ENCODE peak calls at places on chromosomes 4 and X, in five cellular contexts. S, Q, B, M and G are unnamed samples.

GRCh38 chr4:87075876-87076275 is 141.1 kb downstream of the AFF1 start:
- DNase-seq in B (no peak), S (no peak), Q (no peak), M (no peak), G (no peak)

GRCh38 chrX:137166591-137166990 is 132.8 kb upstream of the GPR101 start:
- DNase-seq in Q (no peak), S (no peak), B (peak), M (no peak), G (no peak)

GRCh38 chr4:76781698-76782595 is 116.0 kb downstream of the SOWAHB start:
- DNase-seq in M (no peak), Q (no peak), S (no peak), B (no peak), G (no peak)

GRCh38 chrX:142089193-142089592 is 115.9 kb downstream of the MAGEC2 start:
- DNase-seq in B (peak), S (no peak), Q (no peak), M (no peak), G (no peak)

GRCh38 chr4:183348706-183349659 is 26.8 kb upstream of the CLDN24 start:
- DNase-seq in B (no peak), M (no peak), Q (peak), S (no peak), G (no peak)

GRCh38 chr4:81314897-81315470 is 100.0 kb upstream of the PRKG2 start:
- DNase-seq in M (no peak), Q (no peak), B (no peak), S (no peak), G (no peak)

GRCh38 chrX:11381464-11381863 is 88.3 kb downstream of the AMELX start:
- DNase-seq in B (peak), Q (no peak), S (peak), M (peak), G (no peak)

GRCh38 chrX:17703201-17703600 is 34.1 kb upstream of the SCML1 start:
- DNase-seq in Q (no peak), S (no peak), M (no peak), B (no peak), G (no peak)

GRCh38 chr4:123396294-123397275 is at the start of gene SPRY1:
- DNase-seq in S (peak), B (peak), M (peak), Q (peak), G (peak)

GRCh38 chr4:650461-650860 is 23.6 kb downstream of the ATP5ME start:
- DNase-seq in M (no peak), S (no peak), Q (no peak), B (no peak), G (no peak)

GRCh38 chr4:105613326-105613725 is 60.9 kb downstream of the ARHGEF38 start:
- DNase-seq in M (no peak), Q (peak), S (no peak), B (no peak), G (no peak)

GRCh38 chr4:174775366-174775765 is 53.7 kb downstream of the GLRA3 start:
- DNase-seq in Q (no peak), M (no peak), S (no peak), B (no peak), G (no peak)

GRCh38 chr4:124212835-124213640 is 499.5 kb downstream of the ANKRD50 start:
- DNase-seq in B (no peak), S (no peak), M (peak), Q (no peak), G (no peak)

GRCh38 chr4:110196206-110196870 is 2.1 kb downstream of the ELOVL6 start:
- DNase-seq in S (peak), B (peak), M (peak), Q (peak), G (peak)

GRCh38 chr4:151408630-151409469 is at the start of gene FHIP1A:
- DNase-seq in M (peak), Q (peak), S (peak), B (peak), G (peak)

GRCh38 chr4:83268491-83268890 is 16.1 kb downstream of the COQ2 start:
- DNase-seq in Q (no peak), M (no peak), B (no peak), S (no peak), G (no peak)

GRCh38 chrX:124388562-124388961 is 42.2 kb downstream of the SH2D1A start:
- DNase-seq in Q (peak), M (peak), S (peak), B (peak), G (no peak)

GRCh38 chr4:48930654-48931053 is 24.1 kb upstream of the OCIAD2 start:
- DNase-seq in M (no peak), S (no peak), B (no peak), Q (no peak), G (no peak)

GRCh38 chr4:182831376-182831775 is 85.8 kb downstream of the DCTD start:
- DNase-seq in B (no peak), S (no peak), Q (no peak), M (no peak), G (no peak)

GRCh38 chr4:114208747-114209146 is 229.3 kb upstream of the ARSJ start:
- DNase-seq in B (no peak), Q (no peak), M (no peak), S (no peak), G (no peak)

GRCh38 chr4:23856630-23857029 is 33.2 kb downstream of the PPARGC1A start:
- DNase-seq in M (no peak), Q (peak), B (no peak), S (peak), G (no peak)

GRCh38 chr4:141802324-141802723 is 165.9 kb downstream of the IL15 start:
- DNase-seq in M (no peak), S (no peak), Q (no peak), B (no peak), G (no peak)

GRCh38 chrX:25154168-25154567 is 138.4 kb upstream of the ARX start:
- DNase-seq in Q (no peak), B (no peak), S (no peak), M (no peak), G (no peak)

GRCh38 chr4:145041378-145041777 is 56.6 kb downstream of the ANAPC10 start:
- DNase-seq in Q (no peak), S (no peak), B (no peak), M (no peak), G (no peak)

GRCh38 chr4:76831475-76832390 is 66.2 kb downstream of the SOWAHB start:
- DNase-seq in S (no peak), Q (no peak), M (no peak), B (no peak), G (no peak)

GRCh38 chrX:8345473-8345872 is 119.2 kb upstream of the VCX3B start:
- DNase-seq in S (no peak), B (no peak), Q (no peak), M (no peak), G (no peak)

GRCh38 chr4:92447265-92447905 is 143.6 kb downstream of the GRID2 start:
- DNase-seq in S (no peak), B (no peak), M (no peak), Q (no peak), G (no peak)

GRCh38 chr4:148914734-148915133 is 472.5 kb upstream of the NR3C2 start:
- DNase-seq in Q (no peak), B (no peak), S (no peak), M (no peak), G (no peak)

GRCh38 chr4:156481845-156482244 is 489.8 kb downstream of the PDGFC start:
- DNase-seq in S (no peak), B (no peak), M (no peak), Q (no peak), G (no peak)

GRCh38 chr4:118834960-118835895 is 698 bp downstream of the SEC24D start:
- DNase-seq in Q (peak), B (peak), S (peak), M (peak), G (peak)

GRCh38 chr4:82555279-82555678 is 6.5 kb downstream of the TMEM150C start:
- DNase-seq in M (no peak), B (peak), Q (no peak), S (no peak), G (no peak)

GRCh38 chrX:9456250-9457074 is 8.4 kb upstream of the TBL1X start:
- DNase-seq in Q (no peak), M (no peak), S (no peak), B (no peak), G (no peak)

GRCh38 chr4:149443537-149443936 is 372.1 kb downstream of the IQCM start:
- DNase-seq in Q (no peak), S (no peak), M (no peak), B (no peak), G (no peak)

GRCh38 chr4:143406523-143406922 is 69.8 kb downstream of the GAB1 start:
- DNase-seq in B (no peak), M (peak), Q (peak), S (peak), G (peak)
- TF ChIP-seq EP300 in B (no peak), M (no peak), Q (no peak), S (no peak), G (no peak)

GRCh38 chrX:46250151-46250550 is 295.1 kb downstream of the ZNF674 start:
- DNase-seq in M (no peak), S (no peak), Q (no peak), B (no peak), G (no peak)

GRCh38 chrX:46247456-46247855 is 297.8 kb downstream of the ZNF674 start:
- DNase-seq in B (no peak), S (no peak), Q (no peak), M (no peak), G (no peak)

DNA sequence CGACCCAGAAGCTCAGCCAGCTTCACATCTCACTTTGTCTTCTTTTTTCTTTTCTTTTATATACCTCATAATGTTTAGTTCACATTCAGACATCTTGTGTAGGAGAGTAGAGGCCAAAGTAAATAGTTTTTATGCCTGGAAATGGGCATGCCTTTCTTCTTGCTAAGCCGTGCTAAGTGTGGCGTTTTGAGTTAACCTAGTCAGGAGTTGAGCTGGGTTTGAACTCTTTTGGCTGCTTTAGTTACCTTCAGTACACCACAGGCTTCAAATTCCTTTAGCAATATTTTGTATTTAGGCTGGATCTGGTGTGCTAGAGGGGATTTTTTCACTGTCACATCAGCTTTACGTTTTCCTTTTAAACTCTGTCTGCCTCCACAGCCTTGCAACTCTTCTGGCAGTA is 300.8 kb downstream of the ZNF674 start:
- DNase-seq in Q (no peak), M (no peak), S (no peak), B (no peak), G (no peak)
- TF ChIP-seq CTCF in Q (no peak), M (no peak), S (no peak), B (no peak), G (no peak)

GRCh38 chr4:153594208-153594607 is 89.9 kb upstream of the TLR2 start:
- DNase-seq in S (no peak), B (no peak), Q (no peak), M (no peak), G (no peak)
- TF ChIP-seq POLR2AphosphoS5 in S (no peak), B (no peak), Q (no peak), M (peak), G (no peak)

GRCh38 chr4:71406459-71406963 is 67.7 kb downstream of the SLC4A4 start:
- DNase-seq in M (no peak), Q (no peak), S (no peak), B (no peak), G (no peak)
- TF ChIP-seq EP300 in M (no peak), Q (no peak), S (no peak), B (no peak), G (no peak)

DNA sequence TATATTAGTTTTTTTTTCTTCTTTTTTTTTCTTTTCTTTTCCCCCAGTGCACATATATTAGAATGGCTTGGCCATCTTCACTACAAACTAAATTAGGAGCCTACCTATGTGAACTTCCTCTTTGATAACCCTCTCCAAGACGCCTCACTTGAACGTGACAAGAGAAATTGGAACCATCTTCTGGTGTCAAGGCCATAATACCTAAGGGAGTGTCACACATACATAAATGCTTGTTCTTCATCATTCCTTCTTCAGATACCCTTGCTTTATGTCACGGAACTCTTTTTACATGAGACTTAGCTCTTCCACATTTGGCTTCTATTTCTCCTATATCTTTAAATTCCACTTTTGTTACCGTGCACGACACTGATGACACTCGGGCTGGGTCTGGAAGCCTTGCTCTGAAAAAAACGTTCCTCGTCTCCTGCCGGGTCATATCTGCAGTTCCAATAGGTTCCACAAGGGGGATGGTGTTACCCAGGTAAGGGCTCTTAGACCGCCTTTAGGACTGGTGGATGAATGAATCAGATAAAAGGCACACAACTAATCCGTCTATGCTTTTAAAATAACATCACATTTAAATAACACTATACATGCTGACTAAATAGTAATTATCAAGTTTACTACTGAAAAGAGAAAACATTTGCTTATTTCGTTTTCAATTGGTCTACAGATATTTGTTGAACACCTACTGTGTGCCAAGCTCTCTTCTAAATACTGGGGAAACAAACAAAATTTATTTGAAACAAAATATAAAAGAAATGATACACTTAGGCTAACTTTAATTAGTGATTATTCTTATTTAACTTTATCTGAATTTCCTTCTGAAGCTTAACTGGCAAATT is 19.9 kb downstream of the DGAT2L6 start:
- DNase-seq in Q (peak), B (peak), M (no peak), S (peak), G (peak)
- TF ChIP-seq CTCF in Q (peak), B (peak), M (peak), S (peak), G (no peak)

GRCh38 chr4:53886090-53886489 is 178.3 kb downstream of the CHIC2 start:
- DNase-seq in S (no peak), B (no peak), M (no peak), Q (no peak), G (no peak)
- TF ChIP-seq POLR2AphosphoS5 in S (no peak), B (no peak), M (no peak), Q (no peak), G (no peak)

DNA sequence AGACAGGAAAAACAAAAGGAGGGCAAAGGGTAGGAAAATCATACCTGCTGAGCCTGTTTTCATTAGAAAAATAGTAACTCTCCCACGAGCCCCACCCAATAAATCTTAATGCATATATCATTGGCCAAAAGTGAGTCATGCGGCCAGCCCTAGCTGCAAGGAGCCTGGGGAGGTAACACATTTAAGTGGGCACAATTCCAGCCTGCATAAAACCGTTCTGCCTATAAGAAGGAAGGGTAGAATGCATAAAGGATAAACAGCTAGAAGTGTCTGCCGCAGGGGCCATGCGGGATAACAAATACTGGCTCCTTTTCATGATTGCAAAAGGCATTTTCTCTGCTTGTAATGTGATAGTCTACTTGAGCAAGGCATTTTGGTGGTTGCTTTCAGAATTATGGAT is 37.1 kb downstream of the EFHC2 start:
- DNase-seq in M (no peak), B (no peak), S (peak), Q (no peak), G (no peak)
- TF ChIP-seq EP300 in M (no peak), B (no peak), S (no peak), Q (no peak), G (no peak)

DNA sequence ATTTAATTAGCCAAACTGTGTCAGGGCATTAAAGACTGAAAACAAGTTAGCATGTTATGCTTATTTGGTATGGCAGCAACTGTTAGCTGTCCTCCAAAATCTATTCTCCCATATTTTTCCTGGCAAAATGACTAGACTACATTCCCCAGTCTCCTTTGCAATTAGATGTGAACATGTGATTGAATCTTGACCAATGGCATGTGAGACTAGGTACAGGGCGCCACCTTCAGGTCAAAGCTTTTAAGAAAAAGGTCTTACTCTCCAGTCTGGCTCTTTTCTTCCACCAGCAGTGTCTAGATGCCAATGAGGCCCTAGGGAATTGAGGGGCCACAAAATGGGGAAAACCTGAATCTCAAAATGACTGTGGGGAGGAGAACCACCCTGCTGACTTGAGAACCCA is 408.2 kb downstream of the SMARCA1 start:
- DNase-seq in Q (no peak), B (peak), S (peak), M (no peak), G (no peak)
- TF ChIP-seq CTCF in Q (no peak), B (peak), S (no peak), M (no peak), G (no peak)